ENCODE peak calls at places on chromosomes 3 and 15, in nine cellular contexts. One of them, this sample, is unnamed.

GRCh38 chr15:94168250-94168649 is 63.1 kb upstream of the MCTP2 start:
- DNase-seq in NB4: peak; percentile 42
- DNase-seq in GM12878: no peak
- DNase-seq in A549: no peak
- DNase-seq in HepG2: peak; percentile 6
- DNase-seq in breast epithelium: no peak
- DNase-seq in heart left ventricle: no peak
- DNase-seq in uterus: no peak
- DNase-seq in tibial nerve: no peak
- DNase-seq in this sample: no peak

GRCh38 chr3:62724503-62724902 is 150.7 kb downstream of the CADPS start:
- DNase-seq in NB4: no peak
- DNase-seq in GM12878: no peak
- DNase-seq in A549: no peak
- DNase-seq in HepG2: no peak
- DNase-seq in breast epithelium: no peak
- DNase-seq in heart left ventricle: no peak
- DNase-seq in uterus: no peak
- DNase-seq in tibial nerve: no peak
- DNase-seq in this sample: no peak

GRCh38 chr15:97993310-97993738 is 32.8 kb downstream of the ARRDC4 start:
- DNase-seq in NB4: peak; percentile 5
- DNase-seq in GM12878: no peak
- DNase-seq in A549: no peak
- DNase-seq in HepG2: no peak
- DNase-seq in breast epithelium: no peak
- DNase-seq in heart left ventricle: no peak
- DNase-seq in uterus: no peak
- DNase-seq in tibial nerve: no peak
- DNase-seq in this sample: no peak

GRCh38 chr15:101206173-101206572 is 45.7 kb downstream of the CHSY1 start:
- DNase-seq in NB4: peak; percentile 65
- DNase-seq in GM12878: no peak
- DNase-seq in A549: no peak
- DNase-seq in HepG2: no peak
- DNase-seq in breast epithelium: no peak
- DNase-seq in heart left ventricle: no peak
- DNase-seq in uterus: no peak
- DNase-seq in tibial nerve: no peak
- DNase-seq in this sample: no peak

GRCh38 chr3:160830792-160831191 is 74.8 kb downstream of the PPM1L start:
- DNase-seq in NB4: no peak
- DNase-seq in GM12878: no peak
- DNase-seq in A549: no peak
- DNase-seq in HepG2: no peak
- DNase-seq in breast epithelium: no peak
- DNase-seq in heart left ventricle: no peak
- DNase-seq in uterus: no peak
- DNase-seq in tibial nerve: no peak
- DNase-seq in this sample: no peak

GRCh38 chr3:17562845-17563244 is 179.6 kb downstream of the TBC1D5 start:
- DNase-seq in NB4: no peak
- DNase-seq in GM12878: no peak
- DNase-seq in A549: no peak
- DNase-seq in HepG2: no peak
- DNase-seq in breast epithelium: no peak
- DNase-seq in heart left ventricle: no peak
- DNase-seq in uterus: no peak
- DNase-seq in tibial nerve: no peak
- DNase-seq in this sample: no peak

GRCh38 chr15:25691544-25692430 is 171.3 kb downstream of the ATP10A start:
- DNase-seq in NB4: peak; percentile 17
- DNase-seq in GM12878: no peak
- DNase-seq in A549: no peak
- DNase-seq in HepG2: no peak
- DNase-seq in breast epithelium: no peak
- DNase-seq in heart left ventricle: no peak
- DNase-seq in uterus: peak; percentile 18
- DNase-seq in tibial nerve: no peak
- DNase-seq in this sample: no peak

GRCh38 chr3:49199900-49200281 is 28.5 kb downstream of the KLHDC8B start:
- DNase-seq in NB4: no peak
- DNase-seq in GM12878: no peak
- DNase-seq in A549: no peak
- DNase-seq in HepG2: no peak
- DNase-seq in breast epithelium: no peak
- DNase-seq in heart left ventricle: no peak
- DNase-seq in uterus: no peak
- DNase-seq in tibial nerve: no peak
- DNase-seq in this sample: no peak

GRCh38 chr3:86229775-86230094 is 761.2 kb downstream of the VGLL3 start:
- DNase-seq in NB4: no peak
- DNase-seq in GM12878: no peak
- DNase-seq in A549: no peak
- DNase-seq in HepG2: no peak
- DNase-seq in breast epithelium: no peak
- DNase-seq in heart left ventricle: no peak
- DNase-seq in uterus: no peak
- DNase-seq in tibial nerve: no peak
- DNase-seq in this sample: no peak

GRCh38 chr3:137765310-137766033 is 1.4 kb downstream of the SOX14 start:
- DNase-seq in NB4: no peak
- DNase-seq in GM12878: no peak
- DNase-seq in A549: no peak
- DNase-seq in HepG2: no peak
- DNase-seq in breast epithelium: no peak
- DNase-seq in heart left ventricle: no peak
- DNase-seq in uterus: no peak
- DNase-seq in tibial nerve: no peak
- DNase-seq in this sample: no peak

GRCh38 chr3:196970547-196971093 is 2.0 kb upstream of the PIGZ start:
- DNase-seq in NB4: peak; percentile 29
- DNase-seq in GM12878: no peak
- DNase-seq in A549: no peak
- DNase-seq in HepG2: no peak
- DNase-seq in breast epithelium: no peak
- DNase-seq in heart left ventricle: no peak
- DNase-seq in uterus: no peak
- DNase-seq in tibial nerve: no peak
- DNase-seq in this sample: no peak

GRCh38 chr15:101024709-101025108 is 105.6 kb downstream of the LRRK1 start:
- DNase-seq in NB4: no peak
- DNase-seq in GM12878: no peak
- DNase-seq in A549: no peak
- DNase-seq in HepG2: no peak
- DNase-seq in breast epithelium: no peak
- DNase-seq in heart left ventricle: peak; percentile 14
- DNase-seq in uterus: no peak
- DNase-seq in tibial nerve: no peak
- DNase-seq in this sample: no peak

GRCh38 chr15:39350785-39351184 is 230.1 kb upstream of the THBS1 start:
- DNase-seq in NB4: no peak
- DNase-seq in GM12878: no peak
- DNase-seq in A549: no peak
- DNase-seq in HepG2: no peak
- DNase-seq in breast epithelium: no peak
- DNase-seq in heart left ventricle: no peak
- DNase-seq in uterus: no peak
- DNase-seq in tibial nerve: no peak
- DNase-seq in this sample: no peak

GRCh38 chr15:40582726-40583246 is 11.3 kb upstream of the KNL1 start:
- DNase-seq in NB4: peak; percentile 88
- DNase-seq in GM12878: no peak
- DNase-seq in A549: peak; percentile 43
- DNase-seq in HepG2: peak; percentile 99
- DNase-seq in breast epithelium: peak; percentile 27
- DNase-seq in heart left ventricle: no peak
- DNase-seq in uterus: no peak
- DNase-seq in tibial nerve: no peak
- DNase-seq in this sample: peak; percentile 41

GRCh38 chr15:63041982-63042878 is at the start of gene TPM1:
- DNase-seq in NB4: no peak
- DNase-seq in GM12878: no peak
- DNase-seq in A549: peak; percentile 95
- DNase-seq in HepG2: peak; percentile 73
- DNase-seq in breast epithelium: peak; percentile 92
- DNase-seq in heart left ventricle: peak; percentile 94
- DNase-seq in uterus: peak; percentile 92
- DNase-seq in tibial nerve: peak; percentile 81
- DNase-seq in this sample: peak; percentile 77

GRCh38 chr3:46406440-46406785 is 453 bp downstream of the CCR5AS start:
- DNase-seq in NB4: peak; percentile 42
- DNase-seq in GM12878: no peak
- DNase-seq in A549: no peak
- DNase-seq in HepG2: no peak
- DNase-seq in breast epithelium: no peak
- DNase-seq in heart left ventricle: no peak
- DNase-seq in uterus: no peak
- DNase-seq in tibial nerve: no peak
- DNase-seq in this sample: no peak

GRCh38 chr3:42270561-42270960 is 4.6 kb upstream of the CCK start:
- DNase-seq in NB4: no peak
- DNase-seq in GM12878: no peak
- DNase-seq in A549: no peak
- DNase-seq in HepG2: no peak
- DNase-seq in breast epithelium: no peak
- DNase-seq in heart left ventricle: no peak
- DNase-seq in uterus: no peak
- DNase-seq in tibial nerve: no peak
- DNase-seq in this sample: no peak

GRCh38 chr15:55267401-55268053 is 22.1 kb downstream of the RAB27A start:
- DNase-seq in NB4: peak; percentile 89
- DNase-seq in GM12878: no peak
- DNase-seq in A549: no peak
- DNase-seq in HepG2: no peak
- DNase-seq in breast epithelium: no peak
- DNase-seq in heart left ventricle: peak; percentile 48
- DNase-seq in uterus: no peak
- DNase-seq in tibial nerve: no peak
- DNase-seq in this sample: peak; percentile 26

GRCh38 chr3:170418422-170419300 is at the start of gene CLDN11:
- DNase-seq in NB4: no peak
- DNase-seq in GM12878: no peak
- DNase-seq in A549: no peak
- DNase-seq in HepG2: no peak
- DNase-seq in breast epithelium: peak; percentile 44
- DNase-seq in heart left ventricle: peak; percentile 51
- DNase-seq in uterus: peak; percentile 58
- DNase-seq in tibial nerve: peak; percentile 41
- DNase-seq in this sample: no peak
- TF ChIP-seq POLR2A in NB4: no peak
- TF ChIP-seq POLR2A in GM12878: no peak
- TF ChIP-seq POLR2A in A549: no peak
- TF ChIP-seq POLR2A in HepG2: no peak
- TF ChIP-seq POLR2A in breast epithelium: no peak
- TF ChIP-seq POLR2A in heart left ventricle: no peak
- TF ChIP-seq POLR2A in uterus: peak; percentile 48
- TF ChIP-seq POLR2A in tibial nerve: peak; percentile 64
- TF ChIP-seq POLR2A in this sample: no peak

GRCh38 chr3:8932507-8932906 is 30.8 kb downstream of the RAD18 start:
- DNase-seq in NB4: no peak
- DNase-seq in GM12878: no peak
- DNase-seq in A549: no peak
- DNase-seq in HepG2: no peak
- DNase-seq in breast epithelium: no peak
- DNase-seq in heart left ventricle: no peak
- DNase-seq in uterus: no peak
- DNase-seq in tibial nerve: no peak
- DNase-seq in this sample: no peak

GRCh38 chr3:8942746-8943488 is 20.4 kb downstream of the RAD18 start:
- DNase-seq in NB4: no peak
- DNase-seq in GM12878: no peak
- DNase-seq in A549: no peak
- DNase-seq in HepG2: no peak
- DNase-seq in breast epithelium: no peak
- DNase-seq in heart left ventricle: no peak
- DNase-seq in uterus: no peak
- DNase-seq in tibial nerve: no peak
- DNase-seq in this sample: no peak

GRCh38 chr3:8942115-8942514 is 21.2 kb downstream of the RAD18 start:
- DNase-seq in NB4: no peak
- DNase-seq in GM12878: no peak
- DNase-seq in A549: no peak
- DNase-seq in HepG2: no peak
- DNase-seq in breast epithelium: no peak
- DNase-seq in heart left ventricle: no peak
- DNase-seq in uterus: no peak
- DNase-seq in tibial nerve: no peak
- DNase-seq in this sample: no peak

GRCh38 chr3:8937064-8938020 is 25.9 kb downstream of the RAD18 start:
- DNase-seq in NB4: no peak
- DNase-seq in GM12878: no peak
- DNase-seq in A549: peak; percentile 57
- DNase-seq in HepG2: peak; percentile 6
- DNase-seq in breast epithelium: no peak
- DNase-seq in heart left ventricle: no peak
- DNase-seq in uterus: no peak
- DNase-seq in tibial nerve: no peak
- DNase-seq in this sample: no peak

GRCh38 chr3:8938021-8938420 is 25.3 kb downstream of the RAD18 start:
- DNase-seq in NB4: peak; percentile 43
- DNase-seq in GM12878: no peak
- DNase-seq in A549: peak; percentile 21
- DNase-seq in HepG2: peak; percentile 45
- DNase-seq in breast epithelium: no peak
- DNase-seq in heart left ventricle: no peak
- DNase-seq in uterus: no peak
- DNase-seq in tibial nerve: no peak
- DNase-seq in this sample: no peak
- TF ChIP-seq CTCF in NB4: no peak
- TF ChIP-seq CTCF in GM12878: peak; percentile 31
- TF ChIP-seq CTCF in A549: peak; percentile 56
- TF ChIP-seq CTCF in HepG2: no peak
- TF ChIP-seq CTCF in breast epithelium: peak; percentile 19
- TF ChIP-seq CTCF in heart left ventricle: no peak
- TF ChIP-seq CTCF in uterus: no peak
- TF ChIP-seq CTCF in tibial nerve: no peak
- TF ChIP-seq CTCF in this sample: no peak

GRCh38 chr3:127629462-127630403 is 748 bp downstream of the PODXL2 start:
- DNase-seq in NB4: peak; percentile 29
- DNase-seq in GM12878: no peak
- DNase-seq in A549: no peak
- DNase-seq in HepG2: no peak
- DNase-seq in breast epithelium: no peak
- DNase-seq in heart left ventricle: no peak
- DNase-seq in uterus: no peak
- DNase-seq in tibial nerve: no peak
- DNase-seq in this sample: peak; percentile 20
- H3K4me3 ChIP-seq in NB4: no peak overlapping the region
- H3K4me3 ChIP-seq in GM12878: peak overlapping the region; percentile 58
- H3K4me3 ChIP-seq in A549: peak overlapping the region; percentile 58
- H3K4me3 ChIP-seq in HepG2: peak overlapping the region; percentile 67
- H3K4me3 ChIP-seq in breast epithelium: peak overlapping the region; percentile 57
- H3K4me3 ChIP-seq in heart left ventricle: peak overlapping the region; percentile 43
- H3K4me3 ChIP-seq in uterus: peak overlapping the region; percentile 47
- H3K4me3 ChIP-seq in tibial nerve: peak overlapping the region; percentile 47
- H3K4me3 ChIP-seq in this sample: peak overlapping the region; percentile 13

DNA sequence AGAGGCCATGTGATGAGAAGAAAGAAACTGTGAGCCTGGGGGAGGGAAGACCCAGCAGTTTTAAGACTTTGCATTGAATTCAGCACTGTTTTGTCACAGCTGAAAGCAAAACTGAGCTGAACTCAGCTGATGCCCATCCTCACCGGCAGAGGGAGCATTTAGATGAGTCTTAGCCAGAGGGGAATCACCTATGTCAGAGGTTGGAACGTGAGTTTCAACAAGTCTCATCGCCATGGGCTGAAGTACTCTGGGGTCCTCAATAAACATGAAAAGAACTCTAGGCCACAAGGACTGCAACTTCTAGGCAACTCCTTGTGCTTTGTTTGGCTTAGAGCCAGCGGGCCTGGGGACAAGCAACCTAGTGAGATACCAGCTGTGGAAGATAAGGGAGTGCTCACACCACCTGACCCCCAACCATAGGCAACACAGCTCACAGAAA is 324.5 kb downstream of the TBL1XR1 start:
- DNase-seq in NB4: peak; percentile 51
- DNase-seq in GM12878: peak; percentile 16
- DNase-seq in A549: no peak
- DNase-seq in HepG2: peak; percentile 38
- DNase-seq in breast epithelium: peak; percentile 23
- DNase-seq in heart left ventricle: no peak
- DNase-seq in uterus: no peak
- DNase-seq in tibial nerve: no peak
- DNase-seq in this sample: peak; percentile 63
- TF ChIP-seq POLR2A in NB4: no peak
- TF ChIP-seq POLR2A in GM12878: no peak
- TF ChIP-seq POLR2A in A549: no peak
- TF ChIP-seq POLR2A in HepG2: no peak
- TF ChIP-seq POLR2A in breast epithelium: no peak
- TF ChIP-seq POLR2A in heart left ventricle: no peak
- TF ChIP-seq POLR2A in uterus: no peak
- TF ChIP-seq POLR2A in tibial nerve: no peak
- TF ChIP-seq POLR2A in this sample: no peak